ENCODE peak calls at places on chromosomes 6 and 20, in four cellular contexts. G is stimulated activated CD4-positive, alpha-beta T cell treated with anti-CD3 and anti-CD28 coated beads, Interleukin-12 subunit alpha, Interleukin-12 subunit beta, amount 100 ng/mL, for 24 hours; J is activated CD4-positive, alpha-beta T cell treated with anti-CD3 and anti-CD28 coated beads, Interleukin-2, amount 50 U/mL, for 1 hour; C is A549. M is an unnamed sample.

GRCh38 chr20:6731951-6732580 is 35.4 kb upstream of the BMP2 start:
- DNase-seq in G (no peak), C (no peak), J (no peak), M (no peak)

GRCh38 chr20:24419786-24420185 is 49.6 kb upstream of the SYNDIG1 start:
- DNase-seq in G (no peak), J (no peak), C (no peak), M (no peak)

GRCh38 chr6:148223424-148223842 is 119.2 kb upstream of the SASH1 start:
- DNase-seq in C (no peak), G (no peak), J (no peak), M (no peak)

GRCh38 chr20:63734946-63735858 is 1.3 kb upstream of the LIME1 start:
- DNase-seq in J (no peak), C (no peak), G (no peak), M (no peak)

GRCh38 chr6:109224994-109225393 is 129.7 kb downstream of the CEP57L1 start:
- DNase-seq in J (no peak), G (no peak), C (no peak), M (no peak)

GRCh38 chr20:46145646-46146045 is 27.5 kb downstream of the CD40 start:
- DNase-seq in C (no peak), G (no peak), J (no peak), M (no peak)

GRCh38 chr6:137808191-137808590 is 58.9 kb upstream of the TNFAIP3 start:
- DNase-seq in G (no peak), C (peak), J (no peak), M (no peak)

GRCh38 chr20:63076421-63076820 is 69.7 kb upstream of the BHLHE23 start:
- DNase-seq in C (no peak), J (no peak), G (no peak), M (no peak)

GRCh38 chr6:128554302-128554701 is 33.9 kb upstream of the PTPRK start:
- DNase-seq in C (no peak), J (no peak), G (no peak), M (no peak)

GRCh38 chr20:63484236-63484635 is 11.8 kb upstream of the KCNQ2 start:
- DNase-seq in J (no peak), G (no peak), C (no peak), M (no peak)

GRCh38 chr6:10843554-10843953 is 5.2 kb upstream of the MAK start:
- DNase-seq in C (no peak), J (no peak), G (no peak), M (no peak)

GRCh38 chr6:15369838-15370237 is 124.0 kb downstream of the JARID2 start:
- DNase-seq in J (no peak), G (no peak), C (no peak), M (no peak)

GRCh38 chr6:5275497-5275896 is 14.2 kb downstream of the FARS2 start:
- DNase-seq in J (no peak), C (no peak), G (no peak), M (no peak)

M was measured in GOT3.